ENCODE peak calls at places on chromosomes 4 and X, in nine cellular contexts. One of them, this sample, is unnamed.
A peak's percentile ranks its signal among the peaks of the same experiment; 100 is the strongest.

GRCh38 chr4:64727960-64728359 is 318.7 kb upstream of the TECRL start:
- DNase-seq in activated CD8-positive, alpha-beta memory T cell treated with anti-CD3 and anti-CD28 coated beads for 48 hours: no peak
- DNase-seq in substantia nigra: no peak
- DNase-seq in A172: no peak
- DNase-seq in T-helper 1 cell: no peak
- DNase-seq in smooth muscle cell of the brain vasculature: no peak
- DNase-seq in EH: no peak
- DNase-seq in NCI-H2029: no peak
- DNase-seq in cardiac muscle cell: no peak
- DNase-seq in this sample: no peak

GRCh38 chrX:32408389-32408788 is 803.0 kb downstream of the DMD start:
- DNase-seq in activated CD8-positive, alpha-beta memory T cell treated with anti-CD3 and anti-CD28 coated beads for 48 hours: no peak
- DNase-seq in substantia nigra: no peak
- DNase-seq in A172: peak; percentile 42
- DNase-seq in T-helper 1 cell: no peak
- DNase-seq in smooth muscle cell of the brain vasculature: no peak
- DNase-seq in EH: no peak
- DNase-seq in NCI-H2029: no peak
- DNase-seq in cardiac muscle cell: no peak
- DNase-seq in this sample: no peak

GRCh38 chr4:183101956-183102480 is 3.0 kb downstream of the WWC2 start:
- DNase-seq in activated CD8-positive, alpha-beta memory T cell treated with anti-CD3 and anti-CD28 coated beads for 48 hours: no peak
- DNase-seq in substantia nigra: no peak
- DNase-seq in A172: no peak
- DNase-seq in T-helper 1 cell: no peak
- DNase-seq in smooth muscle cell of the brain vasculature: no peak
- DNase-seq in EH: no peak
- DNase-seq in NCI-H2029: no peak
- DNase-seq in cardiac muscle cell: no peak
- DNase-seq in this sample: no peak

GRCh38 chrX:123797543-123798447 is 62.1 kb upstream of the XIAP start:
- DNase-seq in activated CD8-positive, alpha-beta memory T cell treated with anti-CD3 and anti-CD28 coated beads for 48 hours: no peak
- DNase-seq in substantia nigra: no peak
- DNase-seq in A172: no peak
- DNase-seq in T-helper 1 cell: no peak
- DNase-seq in smooth muscle cell of the brain vasculature: no peak
- DNase-seq in EH: peak; percentile 17
- DNase-seq in NCI-H2029: no peak
- DNase-seq in cardiac muscle cell: no peak
- DNase-seq in this sample: no peak

GRCh38 chrX:19589105-19589504 is 73.8 kb upstream of the MAP3K15 start:
- DNase-seq in activated CD8-positive, alpha-beta memory T cell treated with anti-CD3 and anti-CD28 coated beads for 48 hours: no peak
- DNase-seq in substantia nigra: no peak
- DNase-seq in A172: no peak
- DNase-seq in T-helper 1 cell: no peak
- DNase-seq in smooth muscle cell of the brain vasculature: no peak
- DNase-seq in EH: no peak
- DNase-seq in NCI-H2029: no peak
- DNase-seq in cardiac muscle cell: no peak
- DNase-seq in this sample: no peak

GRCh38 chrX:56728752-56729151 is 291 bp upstream of the NBDY start:
- DNase-seq in activated CD8-positive, alpha-beta memory T cell treated with anti-CD3 and anti-CD28 coated beads for 48 hours: no peak
- DNase-seq in substantia nigra: no peak
- DNase-seq in A172: peak; percentile 4
- DNase-seq in T-helper 1 cell: peak; percentile 8
- DNase-seq in smooth muscle cell of the brain vasculature: no peak
- DNase-seq in EH: peak; percentile 28
- DNase-seq in NCI-H2029: no peak
- DNase-seq in cardiac muscle cell: peak; percentile 38
- DNase-seq in this sample: no peak

GRCh38 chr4:140755811-140756291 is 334 bp downstream of the TBC1D9 start:
- DNase-seq in activated CD8-positive, alpha-beta memory T cell treated with anti-CD3 and anti-CD28 coated beads for 48 hours: no peak
- DNase-seq in substantia nigra: peak; percentile 14
- DNase-seq in A172: peak; percentile 24
- DNase-seq in T-helper 1 cell: no peak
- DNase-seq in smooth muscle cell of the brain vasculature: no peak
- DNase-seq in EH: peak; percentile 64
- DNase-seq in NCI-H2029: no peak
- DNase-seq in cardiac muscle cell: peak; percentile 73
- DNase-seq in this sample: peak; percentile 61

GRCh38 chrX:10648608-10649007 is 28.2 kb upstream of the MID1 start:
- DNase-seq in activated CD8-positive, alpha-beta memory T cell treated with anti-CD3 and anti-CD28 coated beads for 48 hours: no peak
- DNase-seq in substantia nigra: no peak
- DNase-seq in A172: peak; percentile 8
- DNase-seq in T-helper 1 cell: no peak
- DNase-seq in smooth muscle cell of the brain vasculature: no peak
- DNase-seq in EH: peak; percentile 71
- DNase-seq in NCI-H2029: peak; percentile 34
- DNase-seq in cardiac muscle cell: peak; percentile 39
- DNase-seq in this sample: no peak

GRCh38 chr4:109004431-109004830 is 241.6 kb upstream of the ETNPPL start:
- DNase-seq in activated CD8-positive, alpha-beta memory T cell treated with anti-CD3 and anti-CD28 coated beads for 48 hours: no peak
- DNase-seq in substantia nigra: no peak
- DNase-seq in A172: no peak
- DNase-seq in T-helper 1 cell: no peak
- DNase-seq in smooth muscle cell of the brain vasculature: no peak
- DNase-seq in EH: no peak
- DNase-seq in NCI-H2029: no peak
- DNase-seq in cardiac muscle cell: no peak
- DNase-seq in this sample: no peak

This sample was measured in right atrium auricular region.